ENCODE peak calls at places on chromosomes 4 and X, in five cellular contexts. One of them, this sample, is unnamed.

GRCh38 chr4:96097040-96097607 is 257.2 kb downstream of the PDHA2 start:
- DNase-seq in upper lobe of right lung: no peak
- DNase-seq in CD4-positive, alpha-beta T cell: no peak
- DNase-seq in psoas muscle: no peak
- DNase-seq in upper lobe of left lung: no peak
- DNase-seq in this sample: no peak

GRCh38 chr4:85039526-85039925 is 73.0 kb upstream of the WDFY3 start:
- DNase-seq in upper lobe of left lung: no peak
- DNase-seq in psoas muscle: no peak
- DNase-seq in CD4-positive, alpha-beta T cell: no peak
- DNase-seq in upper lobe of right lung: no peak
- DNase-seq in this sample: no peak

GRCh38 chr4:13445841-13446790 is 38.0 kb downstream of the RAB28 start:
- DNase-seq in psoas muscle: no peak
- DNase-seq in CD4-positive, alpha-beta T cell: no peak
- DNase-seq in upper lobe of left lung: no peak
- DNase-seq in upper lobe of right lung: no peak
- DNase-seq in this sample: no peak

GRCh38 chr4:71209161-71209560 is 129.7 kb upstream of the SLC4A4 start:
- DNase-seq in CD4-positive, alpha-beta T cell: no peak
- DNase-seq in psoas muscle: no peak
- DNase-seq in upper lobe of left lung: no peak
- DNase-seq in upper lobe of right lung: no peak
- DNase-seq in this sample: no peak

GRCh38 chrX:43679778-43680177 is 23.7 kb downstream of the MAOA start:
- DNase-seq in CD4-positive, alpha-beta T cell: no peak
- DNase-seq in psoas muscle: no peak
- DNase-seq in upper lobe of left lung: no peak
- DNase-seq in upper lobe of right lung: no peak
- DNase-seq in this sample: no peak

GRCh38 chrX:136310411-136310810 is 9.6 kb downstream of the ADGRG4 start:
- DNase-seq in upper lobe of left lung: no peak
- DNase-seq in CD4-positive, alpha-beta T cell: no peak
- DNase-seq in psoas muscle: no peak
- DNase-seq in upper lobe of right lung: no peak
- DNase-seq in this sample: no peak

GRCh38 chr4:24765331-24765990 is 29.9 kb upstream of the SOD3 start:
- DNase-seq in psoas muscle: no peak
- DNase-seq in upper lobe of left lung: no peak
- DNase-seq in upper lobe of right lung: no peak
- DNase-seq in CD4-positive, alpha-beta T cell: no peak
- DNase-seq in this sample: no peak

GRCh38 chr4:123230061-123230460 is 166.5 kb upstream of the SPRY1 start:
- DNase-seq in psoas muscle: no peak
- DNase-seq in CD4-positive, alpha-beta T cell: no peak
- DNase-seq in upper lobe of left lung: no peak
- DNase-seq in upper lobe of right lung: no peak
- DNase-seq in this sample: no peak

GRCh38 chrX:40091691-40092421 is 5.9 kb downstream of the BCOR start:
- DNase-seq in psoas muscle: no peak
- DNase-seq in upper lobe of right lung: peak
- DNase-seq in upper lobe of left lung: no peak
- DNase-seq in CD4-positive, alpha-beta T cell: no peak
- DNase-seq in this sample: no peak

GRCh38 chr4:41517747-41518146 is 20.2 kb upstream of the LIMCH1 start:
- DNase-seq in upper lobe of left lung: no peak
- DNase-seq in upper lobe of right lung: no peak
- DNase-seq in psoas muscle: no peak
- DNase-seq in CD4-positive, alpha-beta T cell: no peak
- DNase-seq in this sample: no peak

GRCh38 chr4:37905526-37906169 is 14.8 kb downstream of the TBC1D1 start:
- DNase-seq in CD4-positive, alpha-beta T cell: no peak
- DNase-seq in upper lobe of left lung: no peak
- DNase-seq in psoas muscle: no peak
- DNase-seq in upper lobe of right lung: no peak
- DNase-seq in this sample: no peak

GRCh38 chr4:184792950-184793555 is 32.7 kb downstream of the ACSL1 start:
- DNase-seq in upper lobe of left lung: peak
- DNase-seq in upper lobe of right lung: no peak
- DNase-seq in CD4-positive, alpha-beta T cell: no peak
- DNase-seq in psoas muscle: no peak
- DNase-seq in this sample: no peak

GRCh38 chrX:87516716-87517115 is 886 bp upstream of the KLHL4 start:
- DNase-seq in psoas muscle: no peak
- DNase-seq in upper lobe of right lung: no peak
- DNase-seq in CD4-positive, alpha-beta T cell: no peak
- DNase-seq in upper lobe of left lung: no peak
- DNase-seq in this sample: no peak

GRCh38 chr4:46993075-46994006 is at the start of gene GABRA4:
- DNase-seq in upper lobe of left lung: no peak
- DNase-seq in CD4-positive, alpha-beta T cell: no peak
- DNase-seq in psoas muscle: no peak
- DNase-seq in upper lobe of right lung: peak
- DNase-seq in this sample: no peak

GRCh38 chrX:55056820-55057690 is 17.8 kb upstream of the PAGE2B start:
- DNase-seq in upper lobe of right lung: no peak
- DNase-seq in psoas muscle: no peak
- DNase-seq in upper lobe of left lung: no peak
- DNase-seq in CD4-positive, alpha-beta T cell: peak
- DNase-seq in this sample: no peak

GRCh38 chr4:153418581-153418980 is 47.6 kb upstream of the TMEM131L start:
- DNase-seq in psoas muscle: no peak
- DNase-seq in CD4-positive, alpha-beta T cell: no peak
- DNase-seq in upper lobe of right lung: no peak
- DNase-seq in upper lobe of left lung: no peak
- DNase-seq in this sample: no peak

GRCh38 chr4:56656346-56656643 is 24.8 kb downstream of the HOPX start:
- DNase-seq in CD4-positive, alpha-beta T cell: peak
- DNase-seq in psoas muscle: peak
- DNase-seq in upper lobe of right lung: no peak
- DNase-seq in upper lobe of left lung: peak
- DNase-seq in this sample: no peak

GRCh38 chrX:154021131-154021611 is 1.5 kb upstream of the IRAK1 start:
- DNase-seq in CD4-positive, alpha-beta T cell: no peak
- DNase-seq in upper lobe of left lung: no peak
- DNase-seq in psoas muscle: no peak
- DNase-seq in upper lobe of right lung: no peak
- DNase-seq in this sample: no peak

GRCh38 chr4:8238515-8239053 is 31.0 kb upstream of the HTRA3 start:
- DNase-seq in psoas muscle: no peak
- DNase-seq in upper lobe of left lung: no peak
- DNase-seq in CD4-positive, alpha-beta T cell: no peak
- DNase-seq in upper lobe of right lung: no peak
- DNase-seq in this sample: no peak

GRCh38 chrX:46325312-46325877 is 219.8 kb downstream of the ZNF674 start:
- DNase-seq in psoas muscle: no peak
- DNase-seq in CD4-positive, alpha-beta T cell: no peak
- DNase-seq in upper lobe of right lung: no peak
- DNase-seq in upper lobe of left lung: peak
- DNase-seq in this sample: no peak

GRCh38 chr4:153489856-153490558 is 23.8 kb downstream of the TMEM131L start:
- DNase-seq in psoas muscle: no peak
- DNase-seq in CD4-positive, alpha-beta T cell: no peak
- DNase-seq in upper lobe of right lung: no peak
- DNase-seq in upper lobe of left lung: no peak
- DNase-seq in this sample: no peak

GRCh38 chrX:148600581-148600980 is 100.2 kb downstream of the AFF2 start:
- DNase-seq in CD4-positive, alpha-beta T cell: no peak
- DNase-seq in psoas muscle: no peak
- DNase-seq in upper lobe of left lung: no peak
- DNase-seq in upper lobe of right lung: no peak
- DNase-seq in this sample: no peak

GRCh38 chr4:106238819-106239420 is 77.1 kb downstream of the TBCK start:
- DNase-seq in upper lobe of left lung: no peak
- DNase-seq in psoas muscle: no peak
- DNase-seq in upper lobe of right lung: no peak
- DNase-seq in CD4-positive, alpha-beta T cell: no peak
- DNase-seq in this sample: no peak

GRCh38 chr4:8509311-8509950 is 68.9 kb downstream of the TRMT44 start:
- DNase-seq in upper lobe of left lung: no peak
- DNase-seq in upper lobe of right lung: no peak
- DNase-seq in psoas muscle: no peak
- DNase-seq in CD4-positive, alpha-beta T cell: no peak
- DNase-seq in this sample: no peak

GRCh38 chrX:63922221-63922620 is 137.2 kb upstream of the ARHGEF9 start:
- DNase-seq in CD4-positive, alpha-beta T cell: no peak
- DNase-seq in upper lobe of right lung: no peak
- DNase-seq in psoas muscle: no peak
- DNase-seq in upper lobe of left lung: no peak
- DNase-seq in this sample: no peak

GRCh38 chr4:185881427-185881826 is 69.4 kb upstream of the SORBS2 start:
- DNase-seq in psoas muscle: no peak
- DNase-seq in upper lobe of left lung: no peak
- DNase-seq in CD4-positive, alpha-beta T cell: no peak
- DNase-seq in upper lobe of right lung: no peak
- DNase-seq in this sample: no peak

GRCh38 chr4:148444296-148445070 is 2.3 kb upstream of the NR3C2 start:
- DNase-seq in CD4-positive, alpha-beta T cell: peak
- DNase-seq in upper lobe of left lung: peak
- DNase-seq in upper lobe of right lung: peak
- DNase-seq in psoas muscle: peak
- DNase-seq in this sample: peak

GRCh38 chr4:113958766-113959540 is 20.5 kb downstream of the ARSJ start:
- DNase-seq in psoas muscle: no peak
- DNase-seq in upper lobe of right lung: no peak
- DNase-seq in CD4-positive, alpha-beta T cell: no peak
- DNase-seq in upper lobe of left lung: no peak
- DNase-seq in this sample: no peak

GRCh38 chr4:70197842-70198241 is 2.3 kb downstream of the ODAM start:
- DNase-seq in CD4-positive, alpha-beta T cell: no peak
- DNase-seq in psoas muscle: no peak
- DNase-seq in upper lobe of right lung: peak
- DNase-seq in upper lobe of left lung: peak
- DNase-seq in this sample: no peak

GRCh38 chrX:19670854-19671620 is 155.7 kb upstream of the MAP3K15 start:
- DNase-seq in CD4-positive, alpha-beta T cell: no peak
- DNase-seq in upper lobe of right lung: no peak
- DNase-seq in psoas muscle: no peak
- DNase-seq in upper lobe of left lung: peak
- DNase-seq in this sample: no peak

DNA sequence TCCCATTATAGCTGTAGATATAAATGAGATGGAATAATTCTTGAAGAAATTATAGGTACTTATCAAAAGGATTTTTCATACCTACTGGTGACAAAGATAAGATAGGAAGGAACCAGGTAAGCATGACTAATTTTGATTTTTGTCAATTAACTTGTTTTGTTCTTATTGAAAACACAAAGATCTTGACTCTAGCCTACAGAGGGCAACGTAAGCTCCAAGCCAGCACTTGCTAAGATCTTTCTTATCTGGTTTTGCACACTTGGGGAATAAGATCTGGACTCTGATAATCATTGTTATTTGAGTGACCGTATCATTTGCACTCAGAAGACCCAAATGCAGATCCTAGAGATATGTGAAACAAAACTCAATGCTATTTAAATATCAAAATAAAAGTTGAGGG is 223.4 kb downstream of the VEGFC start:
- DNase-seq in psoas muscle: no peak
- DNase-seq in upper lobe of left lung: no peak
- DNase-seq in CD4-positive, alpha-beta T cell: no peak
- DNase-seq in upper lobe of right lung: no peak
- DNase-seq in this sample: no peak
- TF ChIP-seq CTCF in psoas muscle: no peak
- TF ChIP-seq CTCF in upper lobe of left lung: no peak
- TF ChIP-seq CTCF in CD4-positive, alpha-beta T cell: no peak
- TF ChIP-seq CTCF in upper lobe of right lung: no peak
- TF ChIP-seq CTCF in this sample: no peak

GRCh38 chr4:2962099-2962455 is 1.1 kb downstream of the NOP14 start:
- DNase-seq in upper lobe of left lung: no peak
- DNase-seq in upper lobe of right lung: no peak
- DNase-seq in CD4-positive, alpha-beta T cell: no peak
- DNase-seq in psoas muscle: no peak
- DNase-seq in this sample: no peak
- TF ChIP-seq CTCF in upper lobe of left lung: no peak
- TF ChIP-seq CTCF in upper lobe of right lung: no peak
- TF ChIP-seq CTCF in CD4-positive, alpha-beta T cell: no peak
- TF ChIP-seq CTCF in psoas muscle: no peak
- TF ChIP-seq CTCF in this sample: no peak

GRCh38 chr4:165347647-165348569 is 20.4 kb downstream of the MSMO1 start:
- DNase-seq in upper lobe of right lung: no peak
- DNase-seq in CD4-positive, alpha-beta T cell: no peak
- DNase-seq in upper lobe of left lung: no peak
- DNase-seq in psoas muscle: no peak
- DNase-seq in this sample: no peak

GRCh38 chr4:165345663-165346417 is 18.4 kb downstream of the MSMO1 start:
- DNase-seq in CD4-positive, alpha-beta T cell: no peak
- DNase-seq in psoas muscle: no peak
- DNase-seq in upper lobe of left lung: no peak
- DNase-seq in upper lobe of right lung: no peak
- DNase-seq in this sample: no peak

DNA sequence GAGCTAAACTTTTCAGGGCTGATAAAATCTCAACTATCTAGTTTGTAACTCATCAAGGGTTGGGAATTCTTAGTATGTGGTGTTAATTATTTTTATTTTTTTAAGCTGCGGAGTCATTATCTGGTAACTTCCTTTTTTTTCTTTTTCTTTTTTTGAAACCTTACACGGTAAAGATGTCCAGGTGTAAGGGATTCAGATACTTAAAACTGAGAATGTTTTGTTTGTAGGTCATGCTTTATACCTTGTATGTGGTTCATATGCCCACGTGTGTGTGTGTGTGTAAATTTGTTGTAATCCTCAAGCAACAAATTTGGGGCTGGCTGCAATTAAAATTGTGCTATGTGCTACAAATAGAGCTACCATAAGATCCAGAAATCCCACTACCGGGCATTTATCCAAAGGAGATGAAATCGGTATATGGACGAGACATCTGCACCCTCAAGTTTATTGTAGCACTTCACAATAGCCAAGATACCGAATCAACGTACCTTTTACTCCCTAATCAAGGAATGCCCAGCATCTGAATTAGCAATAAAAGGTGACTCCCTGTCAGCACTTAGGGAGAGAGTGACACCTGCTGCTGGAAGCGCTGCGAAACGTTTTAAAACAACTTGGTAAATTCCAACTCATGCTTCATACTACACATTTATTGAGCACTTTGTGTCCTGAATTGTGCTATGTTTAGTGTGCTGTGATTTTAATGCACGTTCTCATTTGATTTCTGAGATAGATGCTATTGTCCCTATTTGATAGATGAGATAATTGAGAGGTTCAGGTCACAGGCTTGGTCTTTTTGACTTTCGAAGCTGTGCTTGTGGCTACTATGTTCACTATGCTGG is 16.1 kb downstream of the MSMO1 start:
- DNase-seq in CD4-positive, alpha-beta T cell: peak
- DNase-seq in upper lobe of right lung: no peak
- DNase-seq in upper lobe of left lung: no peak
- DNase-seq in psoas muscle: no peak
- DNase-seq in this sample: no peak
- TF ChIP-seq CTCF in CD4-positive, alpha-beta T cell: peak
- TF ChIP-seq CTCF in upper lobe of right lung: peak
- TF ChIP-seq CTCF in upper lobe of left lung: no peak
- TF ChIP-seq CTCF in psoas muscle: no peak
- TF ChIP-seq CTCF in this sample: no peak

DNA sequence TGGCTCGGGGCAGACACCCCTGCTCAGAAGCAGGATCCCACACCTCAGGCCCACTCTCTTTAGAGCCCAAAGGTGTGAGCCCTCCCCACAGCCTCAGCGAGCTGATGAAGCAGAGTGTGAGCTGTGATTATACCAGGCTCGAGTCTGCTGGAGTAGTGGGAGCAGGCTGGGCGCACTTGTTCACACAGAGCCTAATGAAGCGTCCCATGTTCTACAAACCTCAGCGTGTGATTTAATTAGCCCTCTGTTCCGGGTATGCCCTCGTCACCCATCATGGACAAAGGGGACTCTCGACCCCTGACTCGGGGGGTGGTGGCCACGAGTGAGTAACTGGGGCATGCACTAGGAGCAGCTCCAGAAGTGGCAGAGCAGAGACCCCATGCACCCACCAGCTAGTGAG is 62.3 kb downstream of the PPP2R2C start:
- DNase-seq in CD4-positive, alpha-beta T cell: no peak
- DNase-seq in psoas muscle: no peak
- DNase-seq in upper lobe of right lung: peak
- DNase-seq in upper lobe of left lung: no peak
- DNase-seq in this sample: no peak
- TF ChIP-seq CTCF in CD4-positive, alpha-beta T cell: no peak
- TF ChIP-seq CTCF in psoas muscle: no peak
- TF ChIP-seq CTCF in upper lobe of right lung: no peak
- TF ChIP-seq CTCF in upper lobe of left lung: no peak
- TF ChIP-seq CTCF in this sample: no peak

This sample was measured in activated B cell treated with CpG ODN at 0.5 μM for 24 hours.